ENCODE peak calls at places on chromosome 6, in four cellular contexts. One of them, this sample, is unnamed.

GRCh38 chr6:99746261-99746895 is 139.7 kb downstream of the PRDM13 start:
- DNase-seq in SW480: peak
- DNase-seq in fibroblast of the conjunctiva: peak
- DNase-seq in activated naive CD8-positive, alpha-beta T cell treated with anti-CD3 and anti-CD28 coated beads, Interleukin-2, amount 50 U/mL, for 24 hours: peak
- DNase-seq in this sample: peak

GRCh38 chr6:46246727-46247126 is 75.9 kb upstream of the ENPP5 start:
- DNase-seq in fibroblast of the conjunctiva: no peak
- DNase-seq in activated naive CD8-positive, alpha-beta T cell treated with anti-CD3 and anti-CD28 coated beads, Interleukin-2, amount 50 U/mL, for 24 hours: no peak
- DNase-seq in SW480: no peak
- DNase-seq in this sample: no peak

GRCh38 chr6:85506441-85507093 is 56.7 kb downstream of the NT5E start:
- DNase-seq in fibroblast of the conjunctiva: no peak
- DNase-seq in SW480: no peak
- DNase-seq in activated naive CD8-positive, alpha-beta T cell treated with anti-CD3 and anti-CD28 coated beads, Interleukin-2, amount 50 U/mL, for 24 hours: no peak
- DNase-seq in this sample: no peak

GRCh38 chr6:63882208-63882607 is 246.6 kb downstream of the PHF3 start:
- DNase-seq in fibroblast of the conjunctiva: no peak
- DNase-seq in activated naive CD8-positive, alpha-beta T cell treated with anti-CD3 and anti-CD28 coated beads, Interleukin-2, amount 50 U/mL, for 24 hours: no peak
- DNase-seq in SW480: no peak
- DNase-seq in this sample: no peak

GRCh38 chr6:148203281-148203925 is 139.2 kb upstream of the SASH1 start:
- DNase-seq in SW480: no peak
- DNase-seq in fibroblast of the conjunctiva: no peak
- DNase-seq in activated naive CD8-positive, alpha-beta T cell treated with anti-CD3 and anti-CD28 coated beads, Interleukin-2, amount 50 U/mL, for 24 hours: no peak
- DNase-seq in this sample: peak

GRCh38 chr6:49453221-49453620 is 9.8 kb downstream of the MMUT start:
- DNase-seq in SW480: peak
- DNase-seq in activated naive CD8-positive, alpha-beta T cell treated with anti-CD3 and anti-CD28 coated beads, Interleukin-2, amount 50 U/mL, for 24 hours: no peak
- DNase-seq in fibroblast of the conjunctiva: no peak
- DNase-seq in this sample: peak

GRCh38 chr6:47203266-47203967 is 106.3 kb downstream of the TNFRSF21 start:
- DNase-seq in fibroblast of the conjunctiva: no peak
- DNase-seq in SW480: no peak
- DNase-seq in activated naive CD8-positive, alpha-beta T cell treated with anti-CD3 and anti-CD28 coated beads, Interleukin-2, amount 50 U/mL, for 24 hours: no peak
- DNase-seq in this sample: no peak

GRCh38 chr6:149211046-149211571 is 106.4 kb upstream of the TAB2 start:
- DNase-seq in SW480: no peak
- DNase-seq in activated naive CD8-positive, alpha-beta T cell treated with anti-CD3 and anti-CD28 coated beads, Interleukin-2, amount 50 U/mL, for 24 hours: peak
- DNase-seq in fibroblast of the conjunctiva: no peak
- DNase-seq in this sample: peak

GRCh38 chr6:125307150-125307838 is 5.5 kb upstream of the HDDC2 start:
- DNase-seq in SW480: peak
- DNase-seq in fibroblast of the conjunctiva: no peak
- DNase-seq in activated naive CD8-positive, alpha-beta T cell treated with anti-CD3 and anti-CD28 coated beads, Interleukin-2, amount 50 U/mL, for 24 hours: no peak
- DNase-seq in this sample: peak

GRCh38 chr6:154462425-154462824 is 48.1 kb downstream of the CNKSR3 start:
- DNase-seq in SW480: no peak
- DNase-seq in activated naive CD8-positive, alpha-beta T cell treated with anti-CD3 and anti-CD28 coated beads, Interleukin-2, amount 50 U/mL, for 24 hours: no peak
- DNase-seq in fibroblast of the conjunctiva: no peak
- DNase-seq in this sample: no peak

GRCh38 chr6:111354751-111355150 is 128.3 kb downstream of the REV3L start:
- DNase-seq in activated naive CD8-positive, alpha-beta T cell treated with anti-CD3 and anti-CD28 coated beads, Interleukin-2, amount 50 U/mL, for 24 hours: no peak
- DNase-seq in SW480: no peak
- DNase-seq in fibroblast of the conjunctiva: no peak
- DNase-seq in this sample: no peak

GRCh38 chr6:113495521-113495920 is 361.6 kb upstream of the MARCKS start:
- DNase-seq in activated naive CD8-positive, alpha-beta T cell treated with anti-CD3 and anti-CD28 coated beads, Interleukin-2, amount 50 U/mL, for 24 hours: no peak
- DNase-seq in SW480: no peak
- DNase-seq in fibroblast of the conjunctiva: no peak
- DNase-seq in this sample: peak

GRCh38 chr6:36662827-36663256 is 15.7 kb upstream of the CDKN1A start:
- DNase-seq in fibroblast of the conjunctiva: no peak
- DNase-seq in activated naive CD8-positive, alpha-beta T cell treated with anti-CD3 and anti-CD28 coated beads, Interleukin-2, amount 50 U/mL, for 24 hours: no peak
- DNase-seq in SW480: peak
- DNase-seq in this sample: no peak

GRCh38 chr6:44262467-44263356 is 2.6 kb downstream of the NFKBIE start:
- DNase-seq in activated naive CD8-positive, alpha-beta T cell treated with anti-CD3 and anti-CD28 coated beads, Interleukin-2, amount 50 U/mL, for 24 hours: no peak
- DNase-seq in SW480: no peak
- DNase-seq in fibroblast of the conjunctiva: no peak
- DNase-seq in this sample: no peak

GRCh38 chr6:137013738-137014602 is 30.8 kb downstream of the IL20RA start:
- DNase-seq in activated naive CD8-positive, alpha-beta T cell treated with anti-CD3 and anti-CD28 coated beads, Interleukin-2, amount 50 U/mL, for 24 hours: no peak
- DNase-seq in fibroblast of the conjunctiva: peak
- DNase-seq in SW480: peak
- DNase-seq in this sample: peak

GRCh38 chr6:82750570-82750969 is 315.1 kb downstream of the UBE3D start:
- DNase-seq in fibroblast of the conjunctiva: no peak
- DNase-seq in activated naive CD8-positive, alpha-beta T cell treated with anti-CD3 and anti-CD28 coated beads, Interleukin-2, amount 50 U/mL, for 24 hours: no peak
- DNase-seq in SW480: no peak
- DNase-seq in this sample: peak

GRCh38 chr6:107075951-107076381 is 39.3 kb downstream of the BEND3 start:
- DNase-seq in activated naive CD8-positive, alpha-beta T cell treated with anti-CD3 and anti-CD28 coated beads, Interleukin-2, amount 50 U/mL, for 24 hours: no peak
- DNase-seq in fibroblast of the conjunctiva: peak
- DNase-seq in SW480: peak
- DNase-seq in this sample: peak

GRCh38 chr6:108438918-108439317 is 121.8 kb upstream of the FOXO3 start:
- DNase-seq in SW480: no peak
- DNase-seq in fibroblast of the conjunctiva: no peak
- DNase-seq in activated naive CD8-positive, alpha-beta T cell treated with anti-CD3 and anti-CD28 coated beads, Interleukin-2, amount 50 U/mL, for 24 hours: no peak
- DNase-seq in this sample: no peak

GRCh38 chr6:4466769-4467480 is 309.3 kb upstream of the CDYL start:
- DNase-seq in SW480: no peak
- DNase-seq in fibroblast of the conjunctiva: no peak
- DNase-seq in activated naive CD8-positive, alpha-beta T cell treated with anti-CD3 and anti-CD28 coated beads, Interleukin-2, amount 50 U/mL, for 24 hours: no peak
- DNase-seq in this sample: no peak